ENCODE peak calls at places on chromosomes 12 and 14, in six cellular contexts. M is endothelial cell of umbilical vein, U is brain microvascular endothelial cell, H is kidney, Y is testis, L is Panc1. Q is an unnamed sample.

GRCh38 chr14:22122227-22123187 is 448.9 kb upstream of the OR4E1 start:
- DNase-seq in M (no peak), U (peak), H (no peak), Y (no peak), L (no peak), Q (no peak)

GRCh38 chr14:104094709-104095425 is 9.4 kb downstream of the ASPG start:
- DNase-seq in M (peak), U (peak), H (peak), Y (peak), L (no peak), Q (peak)

GRCh38 chr14:64912256-64912655 is 2.0 kb upstream of the CHURC1 start:
- DNase-seq in M (no peak), U (peak), H (no peak), Y (no peak), L (no peak), Q (no peak)

GRCh38 chr12:39574785-39575497 is 44.7 kb downstream of the ABCD2 start:
- DNase-seq in M (no peak), U (no peak), H (no peak), Y (no peak), L (no peak), Q (no peak)

GRCh38 chr12:22631863-22632463 is 7.0 kb downstream of the ETNK1 start:
- DNase-seq in M (peak), U (no peak), H (no peak), Y (no peak), L (no peak), Q (no peak)

GRCh38 chr12:11174022-11174421 is 3.0 kb downstream of the SMIM10L1 start:
- DNase-seq in M (peak), U (no peak), H (no peak), Y (no peak), L (no peak), Q (no peak)

GRCh38 chr14:76901171-76902055 is 75.2 kb downstream of the LRRC74A start:
- DNase-seq in M (no peak), U (no peak), H (no peak), Y (no peak), L (no peak), Q (no peak)

GRCh38 chr12:101485015-101485414 is 9.9 kb downstream of the SPIC start:
- DNase-seq in M (no peak), U (no peak), H (no peak), Y (no peak), L (no peak), Q (no peak)

GRCh38 chr14:65414961-65415589 is 2.5 kb downstream of the FUT8 start:
- DNase-seq in M (peak), U (peak), H (no peak), Y (peak), L (no peak), Q (peak)

GRCh38 chr14:100048786-100049185 is 16.4 kb upstream of the EVL start:
- DNase-seq in M (no peak), U (no peak), H (no peak), Y (no peak), L (no peak), Q (no peak)

GRCh38 chr14:32226051-32226450 is 23.0 kb upstream of the RNU6-8 start:
- DNase-seq in M (no peak), U (no peak), H (no peak), Y (no peak), L (no peak), Q (no peak)

GRCh38 chr12:43551971-43552559 is at the start of gene ADAMTS20:
- DNase-seq in M (no peak), U (no peak), H (peak), Y (peak), L (no peak), Q (no peak)

GRCh38 chr12:48572326-48572725 is 2.5 kb upstream of the LALBA start:
- DNase-seq in M (peak), U (no peak), H (no peak), Y (peak), L (no peak), Q (no peak)

GRCh38 chr12:111409403-111410228 is 3.9 kb downstream of the SH2B3 start:
- DNase-seq in M (peak), U (peak), H (peak), Y (no peak), L (no peak), Q (no peak)

GRCh38 chr12:9347328-9348127 is 139.3 kb upstream of the PZP start:
- DNase-seq in M (no peak), U (peak), H (no peak), Y (no peak), L (no peak), Q (no peak)

GRCh38 chr14:21185506-21185905 is 29.6 kb upstream of the OR5AU1 start:
- DNase-seq in M (no peak), U (no peak), H (no peak), Y (peak), L (no peak), Q (no peak)

GRCh38 chr14:84809158-84809557 is 720.8 kb upstream of the FLRT2 start:
- DNase-seq in M (no peak), U (no peak), H (no peak), Y (no peak), L (no peak), Q (no peak)

GRCh38 chr14:95432152-95433093 is 84.0 kb downstream of the SYNE3 start:
- DNase-seq in M (peak), U (peak), H (peak), Y (peak), L (no peak), Q (no peak)

GRCh38 chr14:69289811-69290520 is 30.0 kb downstream of the GALNT16 start:
- DNase-seq in M (no peak), U (no peak), H (peak), Y (no peak), L (no peak), Q (no peak)

GRCh38 chr12:99035776-99036175 is 390.7 kb downstream of the APAF1 start:
- DNase-seq in M (no peak), U (no peak), H (no peak), Y (no peak), L (no peak), Q (no peak)

GRCh38 chr12:19491863-19492262 is 52.6 kb downstream of the AEBP2 start:
- DNase-seq in M (no peak), U (no peak), H (no peak), Y (no peak), L (no peak), Q (no peak)

GRCh38 chr12:15982471-15982870 is 71.3 kb downstream of the DERA start:
- DNase-seq in M (peak), U (peak), H (no peak), Y (no peak), L (no peak), Q (no peak)

GRCh38 chr12:47249719-47250506 is 170.2 kb upstream of the AMIGO2 start:
- DNase-seq in M (no peak), U (no peak), H (no peak), Y (no peak), L (no peak), Q (no peak)
- H3K27ac ChIP-seq in M (no peak), U (no peak), H (no peak), Y (no peak), L (no peak), Q (no peak)

GRCh38 chr14:72893636-72894322 is at the start of gene DPF3:
- DNase-seq in M (peak), U (peak), H (peak), Y (peak), L (peak), Q (peak)
- H3K27ac ChIP-seq in M (peak), U (peak), H (peak), Y (peak), L (no peak), Q (no peak)

GRCh38 chr12:68913682-68914081 is 19.3 kb downstream of the CPM start:
- DNase-seq in M (no peak), U (peak), H (no peak), Y (no peak), L (no peak), Q (no peak)
- H3K27ac ChIP-seq in M (no peak), U (peak), H (no peak), Y (peak), L (no peak), Q (no peak)

DNA sequence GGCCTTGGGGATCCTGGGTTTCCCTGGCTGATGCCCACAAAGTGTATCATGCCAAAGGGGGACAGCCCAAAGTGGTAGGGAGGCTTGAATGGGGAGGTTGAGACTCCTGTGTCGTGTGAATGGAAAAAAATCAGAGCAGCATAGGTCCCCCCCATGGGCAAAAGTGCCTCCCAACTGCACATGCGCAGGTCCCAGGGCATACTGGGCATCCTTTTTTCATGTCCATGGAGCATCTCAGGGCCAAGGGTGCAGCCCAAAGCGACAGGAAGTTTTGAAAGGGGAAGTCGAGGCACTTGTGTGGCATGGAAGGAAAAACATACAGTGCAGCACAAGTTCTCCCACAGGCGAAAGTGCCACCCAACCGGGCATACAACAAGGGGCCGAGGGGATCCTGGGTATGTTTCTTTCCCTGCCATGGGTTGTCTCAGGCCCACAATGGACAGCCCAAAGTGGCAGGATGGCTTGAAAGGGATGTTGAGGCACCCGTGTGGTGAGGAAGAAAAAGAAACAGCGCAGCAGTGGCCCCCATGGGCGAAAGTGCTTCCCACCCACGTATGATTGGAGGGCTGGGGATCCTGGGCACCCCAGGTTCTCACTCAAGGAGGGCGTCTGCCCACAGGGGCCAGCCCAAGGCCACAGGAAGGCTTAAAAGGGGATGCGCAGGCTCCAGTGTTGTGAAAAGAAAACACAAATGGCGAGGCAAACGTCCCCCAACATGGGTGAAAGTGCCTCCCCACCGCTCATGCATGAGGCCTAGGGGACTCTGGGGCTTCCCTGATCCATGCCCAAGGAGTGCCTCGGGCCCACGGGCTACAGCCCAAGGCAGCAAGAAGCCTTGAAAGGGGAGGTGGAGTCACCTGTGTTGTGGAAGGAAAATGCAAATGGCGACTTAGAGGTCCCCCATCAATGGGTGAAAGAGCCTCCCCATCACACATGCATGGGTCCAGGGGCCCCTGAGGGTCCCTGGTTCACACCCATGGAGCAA is 573.7 kb downstream of the ALG10 start:
- DNase-seq in M (no peak), U (no peak), H (peak), Y (no peak), L (no peak), Q (no peak)
- H3K27ac ChIP-seq in M (no peak), U (no peak), H (no peak), Y (no peak), L (no peak), Q (no peak)

GRCh38 chr12:14540801-14541462 is 26.8 kb downstream of the PLBD1 start:
- DNase-seq in M (no peak), U (no peak), H (no peak), Y (no peak), L (no peak), Q (no peak)

GRCh38 chr12:14532152-14532551 is 35.5 kb downstream of the PLBD1 start:
- DNase-seq in M (no peak), U (no peak), H (no peak), Y (no peak), L (no peak), Q (no peak)

DNA sequence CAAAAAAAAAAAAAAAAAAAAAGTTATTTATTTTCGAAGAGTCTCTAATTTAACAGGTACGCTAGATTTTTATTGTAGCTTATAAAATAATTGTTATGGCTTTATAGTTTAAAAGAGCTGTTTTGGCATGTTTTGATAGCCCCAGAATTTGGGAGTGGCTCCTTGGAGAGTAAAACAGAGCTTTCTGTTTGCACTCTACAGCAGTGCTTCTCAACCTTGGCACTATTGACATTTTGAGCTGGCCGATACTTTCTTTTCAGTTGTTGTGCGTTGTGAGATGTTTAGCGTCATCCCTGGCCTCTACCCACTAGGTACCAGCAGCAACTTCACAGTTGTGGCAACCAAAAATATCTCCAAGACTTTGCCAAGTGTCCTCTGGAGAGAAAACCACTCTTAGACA is 30.6 kb downstream of the PLBD1 start:
- DNase-seq in M (no peak), U (no peak), H (no peak), Y (no peak), L (no peak), Q (no peak)
- H3K27ac ChIP-seq in M (no peak), U (no peak), H (no peak), Y (no peak), L (no peak), Q (no peak)

DNA sequence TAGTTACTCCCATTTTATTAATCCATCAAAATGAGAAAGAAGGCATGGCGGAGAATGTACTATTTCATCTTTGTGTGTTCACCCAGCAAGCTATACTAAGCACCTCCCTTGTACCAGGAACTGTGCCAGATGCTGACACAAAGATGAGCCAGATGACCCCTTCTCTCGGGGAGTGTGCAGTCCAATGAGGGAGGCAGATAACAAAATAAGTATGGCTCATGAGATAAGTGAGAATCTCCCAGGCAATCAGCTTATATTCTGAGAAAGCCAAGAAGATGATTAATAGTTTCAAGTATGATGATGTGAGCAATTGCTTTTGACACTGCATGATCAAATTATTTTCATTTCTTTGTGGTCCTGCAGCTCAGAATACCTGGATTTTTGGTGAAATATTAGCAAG is 1.3 kb upstream of the TMEM233 start:
- DNase-seq in M (no peak), U (peak), H (no peak), Y (no peak), L (no peak), Q (no peak)
- H3K27ac ChIP-seq in M (no peak), U (no peak), H (no peak), Y (no peak), L (no peak), Q (no peak)

GRCh38 chr12:76266797-76267196 is 81.4 kb downstream of the BBS10 start:
- DNase-seq in M (peak), U (peak), H (no peak), Y (no peak), L (no peak), Q (no peak)
- H3K27ac ChIP-seq in M (peak), U (peak), H (no peak), Y (no peak), L (no peak), Q (no peak)

DNA sequence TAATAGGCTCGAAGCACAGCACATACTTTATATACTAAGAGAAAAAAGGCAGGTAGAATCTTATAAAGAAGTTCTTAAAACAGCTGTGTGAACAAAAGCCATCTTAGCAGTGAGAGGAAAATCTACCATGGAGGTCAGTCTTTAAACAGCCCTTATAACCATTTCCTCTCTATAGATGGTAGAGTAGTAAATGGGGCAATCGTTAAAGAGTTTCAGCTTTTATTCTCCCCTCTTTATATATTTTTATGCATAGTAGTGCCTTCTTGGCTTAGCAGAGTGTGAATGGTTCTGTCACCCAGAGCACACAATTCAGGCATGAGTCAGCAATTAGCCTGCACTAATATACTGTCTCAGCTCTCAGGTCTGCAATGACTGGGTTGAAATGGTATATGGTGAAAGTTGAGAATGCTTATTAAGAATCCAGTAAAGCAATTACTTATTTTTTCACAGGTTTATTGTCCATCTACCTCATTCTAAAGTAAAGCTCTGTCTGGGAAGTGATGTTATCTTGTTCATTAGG is 305.0 kb downstream of the NELL2 start:
- DNase-seq in M (no peak), U (no peak), H (no peak), Y (no peak), L (no peak), Q (no peak)
- H3K27ac ChIP-seq in M (no peak), U (no peak), H (no peak), Y (no peak), L (no peak), Q (no peak)

GRCh38 chr14:29648045-29648444 is 279.6 kb downstream of the PRKD1 start:
- DNase-seq in M (no peak), U (no peak), H (no peak), Y (no peak), L (no peak), Q (no peak)

GRCh38 chr14:29645117-29645516 is 282.5 kb downstream of the PRKD1 start:
- DNase-seq in M (no peak), U (no peak), H (no peak), Y (no peak), L (no peak), Q (no peak)

GRCh38 chr14:29649170-29649569 is 278.5 kb downstream of the PRKD1 start:
- DNase-seq in M (no peak), U (no peak), H (no peak), Y (no peak), L (no peak), Q (no peak)

DNA sequence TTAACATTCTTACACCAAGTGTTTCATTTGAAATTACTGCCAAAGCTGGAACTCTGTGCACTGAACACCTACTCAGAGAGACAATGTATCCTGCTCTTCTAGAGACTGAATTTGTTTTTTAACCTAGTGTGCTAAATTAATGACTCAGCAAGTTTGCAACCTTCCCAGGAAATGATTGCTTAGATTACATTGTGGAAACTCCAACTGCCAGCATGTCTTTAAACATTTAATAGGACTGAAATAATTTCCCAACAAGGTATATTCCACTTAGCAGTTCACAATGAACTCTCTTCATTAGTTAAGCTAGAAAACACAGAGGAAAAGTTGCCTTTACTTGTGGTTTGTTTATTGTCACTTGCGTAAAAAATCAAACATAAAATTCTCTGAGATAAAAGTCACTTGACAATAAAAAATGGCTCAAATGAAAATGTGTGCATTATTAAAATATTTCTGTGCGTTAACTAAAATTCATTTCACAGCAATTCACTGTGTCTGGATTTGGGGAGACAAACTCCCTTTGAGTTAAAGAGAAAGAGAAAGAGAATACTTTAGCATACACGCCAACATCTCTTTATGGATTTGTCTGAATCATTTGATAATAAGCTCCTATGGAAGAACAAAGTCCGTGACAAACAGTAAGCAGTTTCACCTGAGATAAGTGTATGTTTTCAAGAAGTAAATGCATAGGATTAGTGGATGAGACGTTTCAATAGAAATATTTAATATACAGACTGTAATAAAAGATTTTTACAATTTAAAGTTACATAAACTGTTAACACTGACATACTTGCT is 284.0 kb downstream of the PRKD1 start:
- DNase-seq in M (peak), U (no peak), H (no peak), Y (no peak), L (no peak), Q (no peak)
- H3K27ac ChIP-seq in M (no peak), U (no peak), H (no peak), Y (no peak), L (no peak), Q (no peak)

Q was measured in CD4-positive, CD25-positive, alpha-beta regulatory T cell.